ENCODE peak calls at places on chromosomes 2 and 18, in four cellular contexts. E is pancreas; J is lower lobe of right lung; Q is Jurkat, Clone E6-1. X is an unnamed sample.

GRCh38 chr18:34729264-34729663 is 19.2 kb downstream of the DTNA start:
- DNase-seq in E (no peak), J (no peak), Q (peak), X (peak)

GRCh38 chr2:145006957-145007672 is 487.2 kb upstream of the ZEB2 start:
- DNase-seq in E (no peak), J (no peak), Q (no peak), X (no peak)

GRCh38 chr2:147862859-147863516 is 18.2 kb downstream of the ACVR2A start:
- DNase-seq in E (no peak), J (no peak), Q (no peak), X (no peak)

GRCh38 chr18:46660955-46661749 is 4.1 kb upstream of the LOXHD1 start:
- DNase-seq in E (no peak), J (no peak), Q (no peak), X (no peak)

GRCh38 chr2:86238354-86238753 is 39.1 kb downstream of the MRPL35 start:
- DNase-seq in E (no peak), J (no peak), Q (no peak), X (no peak)

GRCh38 chr18:6746386-6746960 is 17.0 kb downstream of the ARHGAP28 start:
- DNase-seq in E (no peak), J (no peak), Q (no peak), X (no peak)

GRCh38 chr18:79911009-79911870 is 40.2 kb downstream of the SLC66A2 start:
- DNase-seq in E (peak), J (peak), Q (no peak), X (no peak)

GRCh38 chr2:152716805-152717241 is 438 bp downstream of the PRPF40A start:
- DNase-seq in E (peak), J (no peak), Q (peak), X (peak)

GRCh38 chr2:100260712-100261620 is 61.3 kb downstream of the LONRF2 start:
- DNase-seq in E (peak), J (no peak), Q (peak), X (peak)

GRCh38 chr2:112603731-112604130 is 19.3 kb downstream of the CHCHD5 start:
- DNase-seq in E (no peak), J (no peak), Q (no peak), X (no peak)

GRCh38 chr2:10514743-10515142 is 66.6 kb upstream of the ODC1 start:
- DNase-seq in E (no peak), J (no peak), Q (no peak), X (no peak)

GRCh38 chr2:233075966-233076339 is 15.8 kb downstream of the INPP5D start:
- DNase-seq in E (no peak), J (no peak), Q (peak), X (no peak)
- H3K4me3 ChIP-seq in E (no peak), J (no peak), Q (peak), X (no peak)

GRCh38 chr18:55382277-55382805 is 205.7 kb downstream of the TCF4 start:
- DNase-seq in E (no peak), J (no peak), Q (no peak), X (no peak)
- H3K4me3 ChIP-seq in E (no peak), J (no peak), Q (no peak), X (no peak)

GRCh38 chr2:63058742-63059433 is 8.3 kb downstream of the OTX1 start:
- DNase-seq in E (peak), J (no peak), Q (no peak), X (no peak)
- H3K4me3 ChIP-seq in E (peak), J (peak), Q (no peak), X (no peak)

DNA sequence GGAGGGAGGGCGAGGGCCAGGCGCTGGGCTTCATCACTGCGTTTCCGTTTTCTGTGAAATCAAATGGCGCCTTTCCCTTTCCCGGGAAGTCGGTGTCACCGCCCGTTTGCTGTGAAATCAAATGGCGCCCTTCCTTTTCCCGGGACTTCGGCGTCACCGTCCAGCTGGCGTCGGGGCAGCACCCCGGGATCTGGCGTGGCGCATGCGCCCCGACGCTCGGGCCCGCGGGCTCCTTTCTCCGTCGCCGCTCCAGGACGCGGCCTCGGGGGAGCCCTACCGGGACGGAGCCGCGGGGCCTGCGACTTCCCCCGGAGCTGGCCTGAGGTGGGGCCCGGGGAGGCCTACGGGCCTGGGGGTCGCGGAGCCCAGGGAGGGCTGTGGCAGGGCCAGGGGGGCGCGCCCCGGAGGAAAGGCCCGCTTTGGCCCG is at the start of gene FAM228A:
- DNase-seq in E (no peak), J (no peak), Q (no peak), X (no peak)
- H3K4me3 ChIP-seq in E (no peak), J (no peak), Q (no peak), X (no peak)

GRCh38 chr2:120465989-120466703 is 120.2 kb downstream of the INHBB start:
- DNase-seq in E (no peak), J (peak), Q (no peak), X (no peak)
- H3K4me3 ChIP-seq in E (no peak), J (no peak), Q (no peak), X (no peak)

GRCh38 chr2:108971661-108972566 is 17.1 kb downstream of the EDAR start:
- DNase-seq in E (no peak), J (no peak), Q (peak), X (peak)

GRCh38 chr2:108978709-108979111 is 10.3 kb downstream of the EDAR start:
- DNase-seq in E (no peak), J (no peak), Q (no peak), X (peak)

GRCh38 chr2:108972663-108973062 is 16.4 kb downstream of the EDAR start:
- DNase-seq in E (no peak), J (no peak), Q (no peak), X (peak)

GRCh38 chr2:108974674-108975073 is 14.3 kb downstream of the EDAR start:
- DNase-seq in E (no peak), J (no peak), Q (no peak), X (no peak)

DNA sequence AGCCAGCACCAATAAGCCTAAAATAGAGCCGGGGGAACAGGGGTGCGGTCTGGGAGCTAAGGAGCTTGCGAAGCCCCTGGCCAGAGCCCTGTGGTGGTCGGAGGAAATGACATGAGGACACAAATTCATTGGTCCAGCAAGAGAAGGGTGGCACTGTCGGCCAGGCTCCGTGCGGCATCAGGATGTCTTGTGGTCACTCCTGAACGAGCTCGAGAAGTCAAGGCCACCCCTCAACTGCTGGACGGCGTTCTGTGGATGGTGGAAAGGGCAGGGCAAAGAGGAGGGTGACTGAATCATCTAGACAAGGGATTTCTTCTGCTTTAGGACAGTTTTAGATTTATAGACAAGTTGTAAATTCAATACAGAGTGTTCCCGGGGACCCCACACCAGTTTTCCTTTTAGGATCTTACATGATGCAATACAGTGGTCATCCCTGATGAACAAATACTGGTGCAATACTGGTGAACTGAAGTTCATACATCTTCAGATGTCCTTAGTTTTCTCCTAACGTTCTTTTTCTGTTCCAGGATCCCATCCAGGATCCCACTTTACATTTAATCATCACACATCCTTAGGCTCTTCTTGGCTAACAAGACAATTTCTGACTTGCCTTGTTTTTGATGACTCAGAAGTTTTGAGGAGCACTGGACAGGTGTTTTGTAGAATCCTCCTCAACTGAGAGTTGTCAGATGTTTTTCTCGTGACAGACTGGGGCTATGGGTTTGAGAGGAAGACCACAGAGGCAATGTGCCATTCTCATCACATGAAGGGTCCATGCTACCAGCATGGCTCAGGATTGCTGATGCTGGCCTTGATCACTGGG is 13.2 kb downstream of the EDAR start:
- DNase-seq in E (no peak), J (no peak), Q (no peak), X (no peak)
- H3K4me3 ChIP-seq in E (no peak), J (no peak), Q (no peak), X (no peak)

GRCh38 chr2:84882415-84882738 is 1.5 kb upstream of the TRABD2A start:
- DNase-seq in E (no peak), J (no peak), Q (no peak), X (no peak)
- H3K4me3 ChIP-seq in E (no peak), J (no peak), Q (no peak), X (peak)

X was measured in colonic mucosa.